ENCODE peak calls at places on chromosome 9, in four cellular contexts. One of them, this sample, is unnamed.
A peak's percentile ranks its signal among the peaks of the same experiment; 100 is the strongest.

GRCh38 chr9:126531591-126531990 is 82.1 kb upstream of the LMX1B start:
- DNase-seq in cardiac fibroblast: no peak
- DNase-seq in fibroblast of mammary gland: no peak
- DNase-seq in AG04449: no peak
- DNase-seq in this sample: no peak

GRCh38 chr9:27714388-27714787 is 141.1 kb upstream of the C9orf72 start:
- DNase-seq in AG04449: no peak
- DNase-seq in fibroblast of mammary gland: no peak
- DNase-seq in cardiac fibroblast: no peak
- DNase-seq in this sample: no peak

GRCh38 chr9:96342553-96343245 is 40.7 kb upstream of the HSD17B3 start:
- DNase-seq in fibroblast of mammary gland: no peak
- DNase-seq in cardiac fibroblast: peak; percentile 53
- DNase-seq in AG04449: no peak
- DNase-seq in this sample: no peak

GRCh38 chr9:132669636-132670358 is at the start of gene DDX31:
- DNase-seq in cardiac fibroblast: peak; percentile 85
- DNase-seq in fibroblast of mammary gland: peak; percentile 70
- DNase-seq in AG04449: no peak
- DNase-seq in this sample: peak; percentile 83

GRCh38 chr9:89674667-89675402 is 70.0 kb downstream of the GADD45G start:
- DNase-seq in fibroblast of mammary gland: peak; percentile 10
- DNase-seq in cardiac fibroblast: peak; percentile 7
- DNase-seq in AG04449: no peak
- DNase-seq in this sample: no peak

GRCh38 chr9:114029311-114030170 is 48.6 kb downstream of the AMBP start:
- DNase-seq in AG04449: no peak
- DNase-seq in fibroblast of mammary gland: no peak
- DNase-seq in cardiac fibroblast: no peak
- DNase-seq in this sample: no peak

GRCh38 chr9:89940625-89941024 is 335.8 kb downstream of the GADD45G start:
- DNase-seq in AG04449: no peak
- DNase-seq in fibroblast of mammary gland: peak; percentile 56
- DNase-seq in cardiac fibroblast: no peak
- DNase-seq in this sample: no peak

GRCh38 chr9:71285191-71285656 is 163.8 kb upstream of the TRPM3 start:
- DNase-seq in fibroblast of mammary gland: peak; percentile 69
- DNase-seq in AG04449: peak; percentile 29
- DNase-seq in cardiac fibroblast: peak; percentile 75
- DNase-seq in this sample: peak; percentile 71

GRCh38 chr9:114047717-114048116 is 30.4 kb downstream of the AMBP start:
- DNase-seq in AG04449: no peak
- DNase-seq in cardiac fibroblast: peak; percentile 25
- DNase-seq in fibroblast of mammary gland: no peak
- DNase-seq in this sample: no peak

GRCh38 chr9:21546949-21547348 is 64.8 kb upstream of the IFNE start:
- DNase-seq in AG04449: no peak
- DNase-seq in cardiac fibroblast: no peak
- DNase-seq in fibroblast of mammary gland: no peak
- DNase-seq in this sample: no peak

GRCh38 chr9:79263666-79264460 is 307.9 kb upstream of the TLE4 start:
- DNase-seq in AG04449: peak; percentile 31
- DNase-seq in fibroblast of mammary gland: no peak
- DNase-seq in cardiac fibroblast: no peak
- DNase-seq in this sample: peak; percentile 22

GRCh38 chr9:137556069-137556838 is 4.6 kb downstream of the MRPL41 start:
- DNase-seq in cardiac fibroblast: peak; percentile 44
- DNase-seq in AG04449: no peak
- DNase-seq in fibroblast of mammary gland: peak; percentile 53
- DNase-seq in this sample: peak; percentile 69

GRCh38 chr9:93161801-93162635 is 21.9 kb upstream of the WNK2 start:
- DNase-seq in cardiac fibroblast: peak; percentile 59
- DNase-seq in AG04449: no peak
- DNase-seq in fibroblast of mammary gland: no peak
- DNase-seq in this sample: no peak

GRCh38 chr9:114694719-114695269 is 12.8 kb upstream of the TEX48 start:
- DNase-seq in cardiac fibroblast: no peak
- DNase-seq in fibroblast of mammary gland: no peak
- DNase-seq in AG04449: no peak
- DNase-seq in this sample: no peak

GRCh38 chr9:131954299-131954698 is 125.4 kb downstream of the MED27 start:
- DNase-seq in AG04449: no peak
- DNase-seq in fibroblast of mammary gland: no peak
- DNase-seq in cardiac fibroblast: no peak
- DNase-seq in this sample: no peak

GRCh38 chr9:35859310-35859994 is 10.7 kb downstream of the OR13J1 start:
- DNase-seq in fibroblast of mammary gland: peak; percentile 46
- DNase-seq in cardiac fibroblast: no peak
- DNase-seq in AG04449: no peak
- DNase-seq in this sample: no peak

GRCh38 chr9:98830554-98830953 is 23.1 kb downstream of the GALNT12 start:
- DNase-seq in cardiac fibroblast: no peak
- DNase-seq in fibroblast of mammary gland: no peak
- DNase-seq in AG04449: no peak
- DNase-seq in this sample: no peak

GRCh38 chr9:122822958-122823357 is 5.4 kb downstream of the PDCL start:
- DNase-seq in cardiac fibroblast: no peak
- DNase-seq in fibroblast of mammary gland: no peak
- DNase-seq in AG04449: no peak
- DNase-seq in this sample: no peak

GRCh38 chr9:101235105-101235866 is 149.5 kb downstream of the BAAT start:
- DNase-seq in fibroblast of mammary gland: peak; percentile 19
- DNase-seq in AG04449: no peak
- DNase-seq in cardiac fibroblast: peak; percentile 10
- DNase-seq in this sample: peak; percentile 4

GRCh38 chr9:70438341-70438924 is 24.0 kb upstream of the KLF9 start:
- DNase-seq in cardiac fibroblast: peak; percentile 97
- DNase-seq in AG04449: no peak
- DNase-seq in fibroblast of mammary gland: peak; percentile 95
- DNase-seq in this sample: peak; percentile 86

GRCh38 chr9:73219985-73220626 is 68.4 kb downstream of the ANXA1 start:
- DNase-seq in cardiac fibroblast: peak; percentile 66
- DNase-seq in fibroblast of mammary gland: peak; percentile 98
- DNase-seq in AG04449: no peak
- DNase-seq in this sample: peak; percentile 63

GRCh38 chr9:93664549-93665120 is 88.3 kb downstream of the PHF2 start:
- DNase-seq in AG04449: no peak
- DNase-seq in fibroblast of mammary gland: no peak
- DNase-seq in cardiac fibroblast: no peak
- DNase-seq in this sample: no peak

GRCh38 chr9:113484258-113484730 is 20.8 kb downstream of the RGS3 start:
- DNase-seq in fibroblast of mammary gland: no peak
- DNase-seq in cardiac fibroblast: peak; percentile 56
- DNase-seq in AG04449: no peak
- DNase-seq in this sample: no peak

GRCh38 chr9:9764821-9765220 is 848.0 kb downstream of the PTPRD start:
- DNase-seq in AG04449: no peak
- DNase-seq in fibroblast of mammary gland: no peak
- DNase-seq in cardiac fibroblast: no peak
- DNase-seq in this sample: peak; percentile 26

GRCh38 chr9:68489636-68490035 is 51.0 kb downstream of the TMEM252 start:
- DNase-seq in cardiac fibroblast: no peak
- DNase-seq in AG04449: no peak
- DNase-seq in fibroblast of mammary gland: no peak
- DNase-seq in this sample: no peak

GRCh38 chr9:121840838-121841760 is 189.7 kb downstream of the DAB2IP start:
- DNase-seq in AG04449: no peak
- DNase-seq in cardiac fibroblast: no peak
- DNase-seq in fibroblast of mammary gland: no peak
- DNase-seq in this sample: no peak

GRCh38 chr9:90961375-90961774 is 159.8 kb downstream of the SYK start:
- DNase-seq in cardiac fibroblast: peak; percentile 36
- DNase-seq in fibroblast of mammary gland: peak; percentile 52
- DNase-seq in AG04449: no peak
- DNase-seq in this sample: peak; percentile 43

GRCh38 chr9:105881654-105882349 is 187.5 kb downstream of the TMEM38B start:
- DNase-seq in fibroblast of mammary gland: peak; percentile 54
- DNase-seq in AG04449: no peak
- DNase-seq in cardiac fibroblast: peak; percentile 71
- DNase-seq in this sample: peak; percentile 54

GRCh38 chr9:84955971-84956370 is 286.4 kb downstream of the NTRK2 start:
- DNase-seq in fibroblast of mammary gland: no peak
- DNase-seq in AG04449: no peak
- DNase-seq in cardiac fibroblast: no peak
- DNase-seq in this sample: no peak

GRCh38 chr9:138044485-138045383 is 167.2 kb downstream of the CACNA1B start:
- DNase-seq in AG04449: no peak
- DNase-seq in fibroblast of mammary gland: no peak
- DNase-seq in cardiac fibroblast: no peak
- DNase-seq in this sample: no peak

GRCh38 chr9:96566401-96567202 is 53.0 kb downstream of the CDC14B start:
- DNase-seq in AG04449: no peak
- DNase-seq in fibroblast of mammary gland: peak; percentile 46
- DNase-seq in cardiac fibroblast: peak; percentile 45
- DNase-seq in this sample: peak; percentile 38

GRCh38 chr9:99873531-99873930 is 32.9 kb upstream of the STX17 start:
- DNase-seq in fibroblast of mammary gland: peak; percentile 85
- DNase-seq in AG04449: peak; percentile 19
- DNase-seq in cardiac fibroblast: no peak
- DNase-seq in this sample: peak; percentile 75

GRCh38 chr9:17789316-17789715 is 210.4 kb downstream of the SH3GL2 start:
- DNase-seq in cardiac fibroblast: no peak
- DNase-seq in AG04449: no peak
- DNase-seq in fibroblast of mammary gland: no peak
- DNase-seq in this sample: no peak

GRCh38 chr9:107222020-107222522 is 61.0 kb upstream of the RAD23B start:
- DNase-seq in cardiac fibroblast: peak; percentile 25
- DNase-seq in fibroblast of mammary gland: no peak
- DNase-seq in AG04449: no peak
- DNase-seq in this sample: peak; percentile 63

GRCh38 chr9:127744407-127745110 is 9.5 kb upstream of the TOR2A start:
- DNase-seq in fibroblast of mammary gland: no peak
- DNase-seq in AG04449: no peak
- DNase-seq in cardiac fibroblast: no peak
- DNase-seq in this sample: no peak

GRCh38 chr9:127739614-127740322 is 4.7 kb upstream of the TOR2A start:
- DNase-seq in fibroblast of mammary gland: peak; percentile 47
- DNase-seq in AG04449: no peak
- DNase-seq in cardiac fibroblast: peak; percentile 37
- DNase-seq in this sample: no peak

GRCh38 chr9:127741831-127742434 is 6.8 kb upstream of the TOR2A start:
- DNase-seq in fibroblast of mammary gland: peak; percentile 48
- DNase-seq in cardiac fibroblast: peak; percentile 21
- DNase-seq in AG04449: no peak
- DNase-seq in this sample: peak; percentile 37

GRCh38 chr9:127738666-127739065 is 3.6 kb upstream of the TOR2A start:
- DNase-seq in AG04449: no peak
- DNase-seq in fibroblast of mammary gland: no peak
- DNase-seq in cardiac fibroblast: no peak
- DNase-seq in this sample: no peak

GRCh38 chr9:127742435-127743088 is 7.5 kb upstream of the TOR2A start:
- DNase-seq in cardiac fibroblast: peak; percentile 23
- DNase-seq in AG04449: no peak
- DNase-seq in fibroblast of mammary gland: peak; percentile 90
- DNase-seq in this sample: peak; percentile 55
- H3K4me3 ChIP-seq in cardiac fibroblast: peak overlapping the region; percentile 17
- H3K4me3 ChIP-seq in AG04449: peak overlapping the region; percentile 51
- H3K4me3 ChIP-seq in fibroblast of mammary gland: peak overlapping the region; percentile 37
- H3K4me3 ChIP-seq in this sample: peak overlapping the region; percentile 34

GRCh38 chr9:95071925-95072324 is 245.6 kb downstream of the FANCC start:
- DNase-seq in cardiac fibroblast: no peak
- DNase-seq in AG04449: no peak
- DNase-seq in fibroblast of mammary gland: no peak
- DNase-seq in this sample: no peak

GRCh38 chr9:95074632-95075269 is 242.8 kb downstream of the FANCC start:
- DNase-seq in fibroblast of mammary gland: no peak
- DNase-seq in AG04449: no peak
- DNase-seq in cardiac fibroblast: no peak
- DNase-seq in this sample: no peak

GRCh38 chr9:95073918-95074317 is 243.6 kb downstream of the FANCC start:
- DNase-seq in AG04449: no peak
- DNase-seq in fibroblast of mammary gland: no peak
- DNase-seq in cardiac fibroblast: no peak
- DNase-seq in this sample: no peak

GRCh38 chr9:95071450-95071849 is 246.1 kb downstream of the FANCC start:
- DNase-seq in fibroblast of mammary gland: no peak
- DNase-seq in cardiac fibroblast: no peak
- DNase-seq in AG04449: no peak
- DNase-seq in this sample: no peak

DNA sequence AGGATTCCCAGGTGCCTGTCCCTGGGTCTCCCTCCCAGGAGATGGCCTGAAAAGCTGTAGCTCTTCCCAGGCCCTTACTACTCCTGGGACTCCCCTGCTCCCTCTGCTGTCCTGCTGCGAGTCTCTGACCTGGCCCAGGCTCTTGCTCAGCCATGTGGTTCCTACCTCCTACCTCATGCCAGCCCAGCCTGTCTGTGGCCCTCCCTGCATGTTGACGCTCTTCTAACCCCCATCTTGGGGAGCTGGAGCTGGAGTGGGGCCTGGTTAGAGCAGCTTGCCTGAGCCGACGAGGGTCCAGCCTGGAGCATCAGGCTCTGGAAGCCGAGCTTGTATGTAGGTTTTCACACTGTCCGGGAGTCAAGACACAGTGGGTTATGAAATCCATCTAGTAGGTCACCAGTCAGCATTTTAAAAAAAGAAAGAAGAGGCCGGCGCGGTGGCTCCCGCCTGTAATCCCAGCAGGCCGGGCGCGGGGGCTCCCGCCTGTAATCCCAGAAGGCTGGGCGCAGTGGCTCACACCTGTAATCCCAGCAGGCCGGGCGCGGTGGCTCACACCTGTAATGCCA is 244.4 kb downstream of the FANCC start:
- DNase-seq in fibroblast of mammary gland: peak; percentile 35
- DNase-seq in cardiac fibroblast: no peak
- DNase-seq in AG04449: no peak
- DNase-seq in this sample: no peak
- TF ChIP-seq CTCF in fibroblast of mammary gland: peak; percentile 33
- TF ChIP-seq CTCF in cardiac fibroblast: peak; percentile 37
- TF ChIP-seq CTCF in AG04449: peak; percentile 33
- TF ChIP-seq CTCF in this sample: peak; percentile 48

GRCh38 chr9:111482656-111483418 is 1.3 kb downstream of the ECPAS start:
- DNase-seq in cardiac fibroblast: peak; percentile 74
- DNase-seq in fibroblast of mammary gland: peak; percentile 57
- DNase-seq in AG04449: no peak
- DNase-seq in this sample: peak; percentile 63
- H3K4me3 ChIP-seq in cardiac fibroblast: peak overlapping the region; percentile 90
- H3K4me3 ChIP-seq in fibroblast of mammary gland: peak overlapping the region; percentile 87
- H3K4me3 ChIP-seq in AG04449: peak overlapping the region; percentile 89
- H3K4me3 ChIP-seq in this sample: peak overlapping the region; percentile 92

GRCh38 chr9:112002131-112002846 is 105.7 kb downstream of the UGCG start:
- DNase-seq in cardiac fibroblast: no peak
- DNase-seq in fibroblast of mammary gland: no peak
- DNase-seq in AG04449: no peak
- DNase-seq in this sample: no peak

GRCh38 chr9:112003538-112003937 is 106.9 kb downstream of the UGCG start:
- DNase-seq in fibroblast of mammary gland: no peak
- DNase-seq in AG04449: no peak
- DNase-seq in cardiac fibroblast: no peak
- DNase-seq in this sample: no peak

GRCh38 chr9:111999319-111999718 is 102.7 kb downstream of the UGCG start:
- DNase-seq in cardiac fibroblast: no peak
- DNase-seq in fibroblast of mammary gland: no peak
- DNase-seq in AG04449: no peak
- DNase-seq in this sample: no peak

GRCh38 chr9:112002847-112003457 is 106.3 kb downstream of the UGCG start:
- DNase-seq in fibroblast of mammary gland: peak; percentile 21
- DNase-seq in cardiac fibroblast: no peak
- DNase-seq in AG04449: no peak
- DNase-seq in this sample: peak; percentile 43

GRCh38 chr9:112000743-112001142 is 104.1 kb downstream of the UGCG start:
- DNase-seq in cardiac fibroblast: no peak
- DNase-seq in AG04449: no peak
- DNase-seq in fibroblast of mammary gland: no peak
- DNase-seq in this sample: no peak
- TF ChIP-seq CTCF in cardiac fibroblast: no peak
- TF ChIP-seq CTCF in AG04449: no peak
- TF ChIP-seq CTCF in fibroblast of mammary gland: peak; percentile 8
- TF ChIP-seq CTCF in this sample: no peak

This sample was measured in astrocyte of the spinal cord.